ENCODE peak calls at places on chromosomes 13 and 19, in seven cellular contexts. Z is sigmoid colon, M is GM12892, Q is HCT116, E is prostate gland, S is H1, Y is GM12891. B is an unnamed sample.

GRCh38 chr13:109158383-109158782 is 529.0 kb downstream of the MYO16 start:
- DNase-seq in Z (no peak), M (no peak), Q (no peak), E (no peak), S (no peak), Y (no peak), B (no peak)

GRCh38 chr13:54196684-54197083 is 1168.1 kb downstream of the OLFM4 start:
- DNase-seq in Z (no peak), M (no peak), Q (no peak), E (no peak), S (no peak), Y (no peak), B (no peak)

GRCh38 chr19:12975221-12975756 is 5.9 kb downstream of the DAND5 start:
- DNase-seq in Z (no peak), M (no peak), Q (no peak), E (no peak), S (no peak), Y (no peak), B (no peak)

GRCh38 chr13:25709088-25709487 is 337.3 kb downstream of the ATP8A2 start:
- DNase-seq in Z (no peak), M (no peak), Q (no peak), E (no peak), S (no peak), Y (no peak), B (no peak)

GRCh38 chr19:42683917-42684513 is 56.3 kb downstream of the PSG3 start:
- DNase-seq in Z (no peak), M (no peak), Q (peak), E (no peak), S (peak), Y (no peak), B (no peak)

GRCh38 chr13:79871594-79871993 is 390.6 kb downstream of the NDFIP2 start:
- DNase-seq in Z (no peak), M (no peak), Q (no peak), E (no peak), S (no peak), Y (no peak), B (no peak)

GRCh38 chr19:52734340-52734892 is 428 bp downstream of the ZNF611 start:
- DNase-seq in Z (peak), M (peak), Q (no peak), E (peak), S (no peak), Y (no peak), B (peak)

GRCh38 chr19:3932931-3933810 is at the start of gene NMRK2:
- DNase-seq in Z (no peak), M (no peak), Q (no peak), E (no peak), S (peak), Y (no peak), B (no peak)

GRCh38 chr13:45368571-45368970 is 27.6 kb upstream of the TPT1 start:
- DNase-seq in Z (no peak), M (no peak), Q (no peak), E (peak), S (no peak), Y (no peak), B (no peak)

GRCh38 chr13:109150691-109151090 is 521.3 kb downstream of the MYO16 start:
- DNase-seq in Z (no peak), M (no peak), Q (no peak), E (no peak), S (no peak), Y (no peak), B (no peak)

GRCh38 chr19:17340302-17340870 is 3.0 kb downstream of the GTPBP3 start:
- DNase-seq in Z (no peak), M (no peak), Q (no peak), E (no peak), S (peak), Y (no peak), B (no peak)

GRCh38 chr13:85137516-85137915 is 661.7 kb downstream of the SLITRK6 start:
- DNase-seq in Z (no peak), M (no peak), Q (no peak), E (no peak), S (no peak), Y (no peak), B (no peak)

GRCh38 chr19:13068064-13068807 is 34.4 kb downstream of the LYL1 start:
- DNase-seq in Z (peak), M (no peak), Q (no peak), E (no peak), S (no peak), Y (no peak), B (no peak)

GRCh38 chr19:17687141-17687856 is 855 bp downstream of the UNC13A start:
- DNase-seq in Z (no peak), M (no peak), Q (no peak), E (no peak), S (peak), Y (no peak), B (no peak)

GRCh38 chr19:55407625-55408319 is at the start of gene UBE2S:
- DNase-seq in Z (peak), M (peak), Q (peak), E (peak), S (peak), Y (peak), B (peak)
- TF ChIP-seq POLR2AphosphoS5 in Z (peak), M (peak), Q (peak), E (peak), S (peak), Y (peak), B (peak)

DNA sequence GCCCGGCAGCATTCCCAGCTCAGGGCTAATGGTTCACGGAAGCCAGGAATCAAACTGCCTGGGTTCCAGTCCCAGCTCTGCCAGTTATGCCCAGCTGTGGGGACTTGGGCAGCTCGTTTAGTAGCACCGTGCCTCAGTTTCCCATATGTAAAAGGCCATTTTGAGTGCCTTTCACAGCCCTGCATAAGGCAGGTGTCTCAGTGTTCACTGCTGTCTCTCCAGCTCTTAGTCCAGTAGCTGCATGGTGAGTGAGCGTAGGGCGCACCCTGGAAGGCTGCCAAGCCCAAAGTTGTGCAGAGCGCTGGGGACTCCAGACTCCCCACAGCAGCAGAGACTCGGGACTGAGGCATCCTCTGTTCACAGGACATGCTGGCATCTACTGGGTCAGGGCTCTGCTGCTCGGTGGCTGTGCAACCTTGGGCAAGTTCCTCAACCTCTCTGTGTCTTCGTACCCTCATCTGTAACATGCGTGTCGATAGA is 5.5 kb downstream of the RPL28 start:
- DNase-seq in Z (no peak), M (no peak), Q (no peak), E (no peak), S (no peak), Y (no peak), B (no peak)
- TF ChIP-seq POLR2A in Z (no peak), M (peak), Q (peak), E (no peak), S (no peak), Y (peak), B (no peak)

GRCh38 chr19:29104605-29105241 is 108.2 kb downstream of the UQCRFS1 start:
- DNase-seq in Z (no peak), M (no peak), Q (no peak), E (no peak), S (no peak), Y (no peak), B (peak)

GRCh38 chr19:29093553-29093908 is 119.4 kb downstream of the UQCRFS1 start:
- DNase-seq in Z (no peak), M (no peak), Q (no peak), E (no peak), S (no peak), Y (no peak), B (no peak)

GRCh38 chr19:29098091-29098490 is 114.9 kb downstream of the UQCRFS1 start:
- DNase-seq in Z (no peak), M (no peak), Q (no peak), E (no peak), S (no peak), Y (no peak), B (no peak)

GRCh38 chr19:29098863-29099481 is 114.0 kb downstream of the UQCRFS1 start:
- DNase-seq in Z (peak), M (no peak), Q (no peak), E (no peak), S (no peak), Y (no peak), B (peak)
- TF ChIP-seq POLR2AphosphoS5 in Z (peak), M (no peak), Q (no peak), E (no peak), S (no peak), Y (no peak), B (no peak)

DNA sequence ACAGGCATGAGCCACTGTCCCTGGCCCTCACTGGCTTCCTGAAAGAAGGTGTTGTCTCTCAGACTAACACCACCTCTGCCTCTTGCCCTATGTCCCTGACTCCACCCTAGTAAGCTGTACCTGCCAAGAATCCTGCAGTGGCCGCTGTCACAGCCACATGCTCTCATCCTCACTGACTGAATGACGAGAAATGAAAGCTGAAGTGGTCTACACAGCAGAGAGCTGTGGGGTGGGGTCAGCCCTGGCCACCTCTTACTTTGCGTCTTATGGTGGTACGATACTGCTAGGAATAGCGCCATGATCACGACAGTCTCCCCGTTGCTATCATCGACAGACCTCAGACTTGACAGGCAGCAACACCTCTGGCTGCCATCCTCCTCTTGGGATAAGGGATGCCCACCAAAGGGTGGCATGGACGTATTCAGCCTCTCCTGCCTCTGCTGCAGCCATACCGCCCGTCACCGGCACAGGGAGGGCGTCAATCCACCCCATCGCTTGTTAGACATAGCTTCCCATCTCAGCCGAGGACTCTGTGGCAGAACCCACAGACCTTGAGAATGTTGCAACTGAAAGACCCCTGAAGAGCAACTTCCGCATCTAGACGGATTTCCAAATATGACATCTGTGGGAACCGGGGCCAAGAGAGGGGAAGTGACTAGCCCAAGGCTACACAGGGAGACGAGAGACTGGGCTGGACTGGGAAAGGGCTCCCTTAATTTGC is 809 bp downstream of the MYO1F start:
- DNase-seq in Z (no peak), M (no peak), Q (no peak), E (no peak), S (no peak), Y (no peak), B (no peak)
- TF ChIP-seq POLR2A in Z (no peak), M (no peak), Q (no peak), E (no peak), S (no peak), Y (no peak), B (no peak)

DNA sequence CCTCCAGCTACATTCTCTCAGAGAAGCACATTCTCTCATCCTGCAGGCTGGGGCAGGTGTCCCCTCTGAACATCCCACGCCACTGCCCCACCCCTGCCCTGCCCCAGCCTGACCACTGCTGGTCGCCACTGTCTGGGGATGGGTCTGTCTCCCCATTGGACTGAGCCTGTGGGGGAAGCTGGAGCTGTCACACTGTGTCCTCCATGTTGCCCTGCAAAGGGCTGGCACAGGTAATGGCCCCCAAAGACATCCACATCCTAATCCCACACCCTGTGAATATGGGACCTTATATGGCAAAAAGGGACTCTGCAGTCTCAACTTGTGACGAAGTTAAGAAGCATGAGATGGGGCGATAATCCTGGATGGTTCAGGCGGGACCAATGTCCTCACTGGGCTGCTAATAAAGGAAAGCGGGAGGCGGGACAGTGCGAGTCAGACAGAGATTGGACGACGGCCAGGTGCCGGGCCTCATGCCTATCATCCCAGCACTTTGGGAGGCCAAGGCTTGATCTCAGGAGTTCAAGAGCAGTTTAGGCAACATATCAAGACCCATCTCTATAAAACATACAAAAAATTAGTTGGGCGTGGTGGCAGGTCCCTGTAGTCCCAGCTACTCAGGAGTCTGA is 9.1 kb downstream of the AP2S1 start:
- DNase-seq in Z (no peak), M (no peak), Q (no peak), E (peak), S (no peak), Y (no peak), B (no peak)
- TF ChIP-seq POLR2AphosphoS5 in Z (no peak), M (no peak), Q (no peak), E (peak), S (no peak), Y (no peak), B (peak)

GRCh38 chr19:19203012-19203856 is at the start of gene NR2C2AP:
- DNase-seq in Z (peak), M (peak), Q (peak), E (peak), S (peak), Y (peak), B (peak)

GRCh38 chr19:19202707-19203011 is 555 bp downstream of the NR2C2AP start:
- DNase-seq in Z (no peak), M (no peak), Q (no peak), E (no peak), S (no peak), Y (no peak), B (no peak)

GRCh38 chr19:19205416-19206410 is 2.5 kb upstream of the NR2C2AP start:
- DNase-seq in Z (no peak), M (no peak), Q (no peak), E (no peak), S (no peak), Y (no peak), B (no peak)

GRCh38 chr19:19204181-19204580 is 967 bp upstream of the NR2C2AP start:
- DNase-seq in Z (no peak), M (no peak), Q (no peak), E (no peak), S (no peak), Y (no peak), B (no peak)

GRCh38 chr19:19201697-19202630 is 1.2 kb downstream of the NR2C2AP start:
- DNase-seq in Z (no peak), M (no peak), Q (no peak), E (no peak), S (no peak), Y (no peak), B (no peak)
- TF ChIP-seq POLR2A in Z (no peak), M (no peak), Q (no peak), E (no peak), S (no peak), Y (no peak), B (no peak)

GRCh38 chr19:45670670-45671453 is 2.8 kb downstream of the GIPR start:
- DNase-seq in Z (no peak), M (peak), Q (peak), E (peak), S (peak), Y (peak), B (peak)
- TF ChIP-seq POLR2AphosphoS5 in Z (no peak), M (no peak), Q (peak), E (no peak), S (no peak), Y (no peak), B (no peak)

GRCh38 chr13:23372264-23372905 is 61.1 kb downstream of the SACS start:
- DNase-seq in Z (no peak), M (no peak), Q (no peak), E (no peak), S (no peak), Y (no peak), B (no peak)

GRCh38 chr13:23377603-23378002 is 55.9 kb downstream of the SACS start:
- DNase-seq in Z (no peak), M (no peak), Q (no peak), E (no peak), S (no peak), Y (no peak), B (no peak)

GRCh38 chr13:23380534-23380933 is 53.0 kb downstream of the SACS start:
- DNase-seq in Z (no peak), M (no peak), Q (no peak), E (no peak), S (no peak), Y (no peak), B (no peak)

GRCh38 chr13:23378009-23378632 is 55.4 kb downstream of the SACS start:
- DNase-seq in Z (no peak), M (peak), Q (no peak), E (no peak), S (no peak), Y (peak), B (no peak)

DNA sequence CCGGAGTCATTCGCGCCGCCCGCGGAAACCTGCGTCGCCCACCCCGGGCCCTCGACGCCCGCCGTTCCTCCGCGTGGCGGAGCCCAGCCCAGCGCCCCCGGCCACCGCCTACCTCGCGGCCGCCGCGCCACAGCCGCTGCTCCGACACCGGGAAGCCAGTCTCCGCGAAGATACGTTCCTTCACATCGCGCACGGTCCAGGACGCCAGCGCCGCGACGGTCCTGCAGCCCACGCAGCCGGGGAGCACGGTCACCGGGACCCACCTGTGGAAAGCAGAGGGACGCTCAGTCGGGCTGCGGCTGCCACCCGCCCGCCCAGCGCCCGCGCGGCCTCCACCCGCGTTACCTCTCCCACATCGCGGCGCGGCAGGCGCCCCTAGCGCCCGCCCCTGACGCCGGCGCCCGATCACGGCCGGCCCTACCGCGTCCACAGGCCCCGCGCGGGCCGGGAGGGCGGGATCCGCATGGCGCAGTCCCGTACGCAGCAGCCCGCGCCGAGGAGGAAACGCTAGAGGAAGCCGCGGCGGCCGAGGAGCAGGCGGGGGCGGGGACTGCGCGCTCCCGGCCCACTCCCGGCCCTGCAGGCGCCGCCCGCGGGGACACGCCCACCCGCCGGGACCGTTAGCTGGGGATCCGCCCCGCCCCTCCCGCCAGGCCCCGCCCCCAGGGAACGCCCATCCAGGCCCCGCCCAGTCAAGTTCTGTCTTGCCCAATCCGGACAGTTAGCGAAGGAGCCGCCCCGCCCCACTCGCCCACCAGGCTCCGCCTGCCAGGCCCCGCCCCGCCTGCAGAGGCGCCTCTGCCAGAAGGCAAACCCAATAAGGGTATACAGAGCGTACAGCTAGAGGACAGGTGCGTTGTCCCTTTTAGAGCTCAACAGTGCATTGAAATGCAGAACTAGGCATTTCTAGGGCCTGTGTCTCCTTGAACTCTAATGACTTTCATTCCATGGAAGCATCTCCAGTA is 58.2 kb downstream of the SACS start:
- DNase-seq in Z (peak), M (peak), Q (peak), E (peak), S (peak), Y (peak), B (peak)
- TF ChIP-seq POLR2A in Z (no peak), M (peak), Q (peak), E (peak), S (no peak), Y (peak), B (peak)